ENCODE peak calls at places on chromosomes 13 and 19, in six cellular contexts. One of them, this sample, is unnamed.

GRCh38 chr13:26721251-26721939 is 39.2 kb downstream of the GPR12 start:
- DNase-seq in HAP-1: no peak
- DNase-seq in body of pancreas: no peak
- DNase-seq in endothelial cell: no peak
- DNase-seq in NCI-H1092: peak; percentile 63
- DNase-seq in HEK293T: no peak
- DNase-seq in this sample: no peak

GRCh38 chr13:50519866-50520265 is 323.6 kb downstream of the DLEU7 start:
- DNase-seq in HAP-1: no peak
- DNase-seq in body of pancreas: no peak
- DNase-seq in endothelial cell: no peak
- DNase-seq in NCI-H1092: no peak
- DNase-seq in HEK293T: no peak
- DNase-seq in this sample: no peak

GRCh38 chr13:112756511-112756966 is 66.7 kb downstream of the ATP11A start:
- DNase-seq in HAP-1: no peak
- DNase-seq in body of pancreas: no peak
- DNase-seq in endothelial cell: no peak
- DNase-seq in NCI-H1092: peak; percentile 51
- DNase-seq in HEK293T: no peak
- DNase-seq in this sample: no peak

GRCh38 chr13:64925284-64925683 is 2304.9 kb downstream of the PCDH9 start:
- DNase-seq in HAP-1: no peak
- DNase-seq in body of pancreas: no peak
- DNase-seq in endothelial cell: peak; percentile 55
- DNase-seq in NCI-H1092: no peak
- DNase-seq in HEK293T: no peak
- DNase-seq in this sample: no peak

GRCh38 chr13:82480415-82480814 is 1401.9 kb downstream of the SLITRK1 start:
- DNase-seq in HAP-1: peak; percentile 35
- DNase-seq in body of pancreas: no peak
- DNase-seq in endothelial cell: no peak
- DNase-seq in NCI-H1092: no peak
- DNase-seq in HEK293T: peak; percentile 12
- DNase-seq in this sample: no peak

GRCh38 chr19:18674616-18675015 is 8.9 kb upstream of the CRTC1 start:
- DNase-seq in HAP-1: no peak
- DNase-seq in body of pancreas: no peak
- DNase-seq in endothelial cell: no peak
- DNase-seq in NCI-H1092: no peak
- DNase-seq in HEK293T: no peak
- DNase-seq in this sample: peak; percentile 50

GRCh38 chr13:109919715-109920375 is 133.5 kb upstream of the IRS2 start:
- DNase-seq in HAP-1: no peak
- DNase-seq in body of pancreas: no peak
- DNase-seq in endothelial cell: no peak
- DNase-seq in NCI-H1092: no peak
- DNase-seq in HEK293T: no peak
- DNase-seq in this sample: no peak

GRCh38 chr19:4662020-4662695 is 8.0 kb downstream of the MYDGF start:
- DNase-seq in HAP-1: no peak
- DNase-seq in body of pancreas: no peak
- DNase-seq in endothelial cell: no peak
- DNase-seq in NCI-H1092: no peak
- DNase-seq in HEK293T: no peak
- DNase-seq in this sample: no peak

GRCh38 chr19:17300992-17301585 is 2.1 kb downstream of the ABHD8 start:
- DNase-seq in HAP-1: no peak
- DNase-seq in body of pancreas: no peak
- DNase-seq in endothelial cell: no peak
- DNase-seq in NCI-H1092: no peak
- DNase-seq in HEK293T: no peak
- DNase-seq in this sample: no peak

GRCh38 chr13:111629933-111630332 is 309.5 kb downstream of the TEX29 start:
- DNase-seq in HAP-1: no peak
- DNase-seq in body of pancreas: peak; percentile 11
- DNase-seq in endothelial cell: no peak
- DNase-seq in NCI-H1092: peak; percentile 76
- DNase-seq in HEK293T: no peak
- DNase-seq in this sample: no peak

GRCh38 chr13:59112375-59112774 is 1051.4 kb downstream of the DIAPH3 start:
- DNase-seq in HAP-1: peak; percentile 34
- DNase-seq in body of pancreas: no peak
- DNase-seq in endothelial cell: no peak
- DNase-seq in NCI-H1092: no peak
- DNase-seq in HEK293T: no peak
- DNase-seq in this sample: peak; percentile 75

GRCh38 chr13:44698076-44698475 is 121.9 kb upstream of the TSC22D1 start:
- DNase-seq in HAP-1: no peak
- DNase-seq in body of pancreas: no peak
- DNase-seq in endothelial cell: no peak
- DNase-seq in NCI-H1092: no peak
- DNase-seq in HEK293T: no peak
- DNase-seq in this sample: peak; percentile 68

GRCh38 chr19:21022996-21023395 is 2.5 kb downstream of the ZNF430 start:
- DNase-seq in HAP-1: no peak
- DNase-seq in body of pancreas: no peak
- DNase-seq in endothelial cell: no peak
- DNase-seq in NCI-H1092: no peak
- DNase-seq in HEK293T: no peak
- DNase-seq in this sample: peak; percentile 42

GRCh38 chr19:29448046-29448445 is 77.7 kb upstream of the VSTM2B start:
- DNase-seq in HAP-1: no peak
- DNase-seq in body of pancreas: no peak
- DNase-seq in endothelial cell: no peak
- DNase-seq in NCI-H1092: no peak
- DNase-seq in HEK293T: no peak
- DNase-seq in this sample: no peak

GRCh38 chr19:5049561-5049960 is 80.6 kb downstream of the KDM4B start:
- DNase-seq in HAP-1: no peak
- DNase-seq in body of pancreas: no peak
- DNase-seq in endothelial cell: no peak
- DNase-seq in NCI-H1092: no peak
- DNase-seq in HEK293T: no peak
- DNase-seq in this sample: no peak

GRCh38 chr13:20860844-20861243 is 41.7 kb downstream of the XPO4 start:
- DNase-seq in HAP-1: no peak
- DNase-seq in body of pancreas: no peak
- DNase-seq in endothelial cell: no peak
- DNase-seq in NCI-H1092: no peak
- DNase-seq in HEK293T: no peak
- DNase-seq in this sample: no peak

GRCh38 chr13:101556676-101557121 is 104.2 kb downstream of the ITGBL1 start:
- DNase-seq in HAP-1: no peak
- DNase-seq in body of pancreas: no peak
- DNase-seq in endothelial cell: no peak
- DNase-seq in NCI-H1092: no peak
- DNase-seq in HEK293T: no peak
- DNase-seq in this sample: no peak

GRCh38 chr13:64071352-64071751 is 2655.7 kb upstream of the PCDH20 start:
- DNase-seq in HAP-1: no peak
- DNase-seq in body of pancreas: no peak
- DNase-seq in endothelial cell: no peak
- DNase-seq in NCI-H1092: no peak
- DNase-seq in HEK293T: no peak
- DNase-seq in this sample: no peak

GRCh38 chr19:6393982-6394412 is 1.0 kb upstream of the GTF2F1 start:
- DNase-seq in HAP-1: no peak
- DNase-seq in body of pancreas: no peak
- DNase-seq in endothelial cell: no peak
- DNase-seq in NCI-H1092: no peak
- DNase-seq in HEK293T: no peak
- DNase-seq in this sample: no peak

GRCh38 chr19:17005000-17005399 is 21.6 kb downstream of the CPAMD8 start:
- DNase-seq in HAP-1: no peak
- DNase-seq in body of pancreas: no peak
- DNase-seq in endothelial cell: no peak
- DNase-seq in NCI-H1092: no peak
- DNase-seq in HEK293T: no peak
- DNase-seq in this sample: no peak

GRCh38 chr13:20332361-20333096 is 100.4 kb upstream of the GJB6 start:
- DNase-seq in HAP-1: no peak
- DNase-seq in body of pancreas: no peak
- DNase-seq in endothelial cell: no peak
- DNase-seq in NCI-H1092: no peak
- DNase-seq in HEK293T: no peak
- DNase-seq in this sample: no peak

GRCh38 chr19:17775991-17776803 is 18.7 kb upstream of the B3GNT3 start:
- DNase-seq in HAP-1: no peak
- DNase-seq in body of pancreas: no peak
- DNase-seq in endothelial cell: no peak
- DNase-seq in NCI-H1092: no peak
- DNase-seq in HEK293T: no peak
- DNase-seq in this sample: no peak

GRCh38 chr19:53870485-53870844 is 2.8 kb downstream of the MYADM start:
- DNase-seq in HAP-1: no peak
- DNase-seq in body of pancreas: no peak
- DNase-seq in endothelial cell: no peak
- DNase-seq in NCI-H1092: no peak
- DNase-seq in HEK293T: no peak
- DNase-seq in this sample: no peak

GRCh38 chr19:33392341-33393285 is 19.1 kb downstream of the CEBPG start:
- DNase-seq in HAP-1: no peak
- DNase-seq in body of pancreas: peak; percentile 79
- DNase-seq in endothelial cell: no peak
- DNase-seq in NCI-H1092: peak; percentile 25
- DNase-seq in HEK293T: no peak
- DNase-seq in this sample: no peak

GRCh38 chr19:35167251-35168119 is 12.9 kb downstream of the FXYD5 start:
- DNase-seq in HAP-1: no peak
- DNase-seq in body of pancreas: no peak
- DNase-seq in endothelial cell: no peak
- DNase-seq in NCI-H1092: no peak
- DNase-seq in HEK293T: no peak
- DNase-seq in this sample: no peak

GRCh38 chr19:1249298-1249989 is 1.1 kb downstream of the MIDN start:
- DNase-seq in HAP-1: peak; percentile 93
- DNase-seq in body of pancreas: peak; percentile 96
- DNase-seq in endothelial cell: peak; percentile 96
- DNase-seq in NCI-H1092: peak; percentile 94
- DNase-seq in HEK293T: peak; percentile 88
- DNase-seq in this sample: peak; percentile 95

GRCh38 chr13:29722415-29722814 is 126.9 kb upstream of the SLC7A1 start:
- DNase-seq in HAP-1: no peak
- DNase-seq in body of pancreas: no peak
- DNase-seq in endothelial cell: no peak
- DNase-seq in NCI-H1092: no peak
- DNase-seq in HEK293T: no peak
- DNase-seq in this sample: no peak

GRCh38 chr13:33109319-33109718 is 93.1 kb downstream of the KL start:
- DNase-seq in HAP-1: no peak
- DNase-seq in body of pancreas: no peak
- DNase-seq in endothelial cell: no peak
- DNase-seq in NCI-H1092: no peak
- DNase-seq in HEK293T: no peak
- DNase-seq in this sample: no peak

GRCh38 chr13:59368652-59369051 is 795.1 kb downstream of the DIAPH3 start:
- DNase-seq in HAP-1: no peak
- DNase-seq in body of pancreas: no peak
- DNase-seq in endothelial cell: no peak
- DNase-seq in NCI-H1092: no peak
- DNase-seq in HEK293T: no peak
- DNase-seq in this sample: no peak

GRCh38 chr13:107803822-107804495 is 411.4 kb downstream of the LIG4 start:
- DNase-seq in HAP-1: no peak
- DNase-seq in body of pancreas: no peak
- DNase-seq in endothelial cell: peak; percentile 8
- DNase-seq in NCI-H1092: no peak
- DNase-seq in HEK293T: no peak
- DNase-seq in this sample: no peak

GRCh38 chr19:3055741-3056453 is 6.4 kb downstream of the TLE5 start:
- DNase-seq in HAP-1: no peak
- DNase-seq in body of pancreas: peak; percentile 92
- DNase-seq in endothelial cell: no peak
- DNase-seq in NCI-H1092: peak; percentile 63
- DNase-seq in HEK293T: no peak
- DNase-seq in this sample: no peak

GRCh38 chr19:38975214-38975860 is at the start of gene FBXO17:
- DNase-seq in HAP-1: peak; percentile 14
- DNase-seq in body of pancreas: peak; percentile 49
- DNase-seq in endothelial cell: peak; percentile 47
- DNase-seq in NCI-H1092: no peak
- DNase-seq in HEK293T: peak; percentile 70
- DNase-seq in this sample: peak; percentile 28

GRCh38 chr19:12864721-12865715 is 16.2 kb downstream of the DNASE2 start:
- DNase-seq in HAP-1: no peak
- DNase-seq in body of pancreas: peak; percentile 49
- DNase-seq in endothelial cell: no peak
- DNase-seq in NCI-H1092: no peak
- DNase-seq in HEK293T: no peak
- DNase-seq in this sample: no peak

GRCh38 chr13:95197548-95197947 is 103.7 kb downstream of the ABCC4 start:
- DNase-seq in HAP-1: peak; percentile 36
- DNase-seq in body of pancreas: no peak
- DNase-seq in endothelial cell: no peak
- DNase-seq in NCI-H1092: no peak
- DNase-seq in HEK293T: no peak
- DNase-seq in this sample: no peak

GRCh38 chr19:10784257-10784656 is 51.8 kb downstream of the TMED1 start:
- DNase-seq in HAP-1: no peak
- DNase-seq in body of pancreas: no peak
- DNase-seq in endothelial cell: no peak
- DNase-seq in NCI-H1092: no peak
- DNase-seq in HEK293T: no peak
- DNase-seq in this sample: no peak

GRCh38 chr19:328025-328505 is 16.5 kb downstream of the MIER2 start:
- DNase-seq in HAP-1: no peak
- DNase-seq in body of pancreas: no peak
- DNase-seq in endothelial cell: no peak
- DNase-seq in NCI-H1092: no peak
- DNase-seq in HEK293T: no peak
- DNase-seq in this sample: no peak

This sample was measured in putamen.